ENCODE peak calls at places on chromosomes 7 and 10, in six cellular contexts. K, A, X, Y, V and M are unnamed samples.

GRCh38 chr10:89279449-89279869 is 22.4 kb upstream of the IFIT2 start:
- DNase-seq in K (no peak), Y (no peak), X (no peak), V (no peak), A (peak), M (no peak)

GRCh38 chr10:106278385-106278784 is 886.1 kb downstream of the SORCS1 start:
- DNase-seq in X (no peak), A (peak), K (no peak), Y (no peak), V (no peak), M (no peak)

GRCh38 chr7:36967387-36967786 is 243.1 kb upstream of the AOAH start:
- DNase-seq in A (peak), K (peak), Y (peak), X (peak), V (no peak), M (no peak)

GRCh38 chr10:24390746-24391145 is 181.8 kb downstream of the KIAA1217 start:
- DNase-seq in Y (no peak), X (no peak), A (no peak), V (no peak), K (no peak), M (no peak)

GRCh38 chr10:32054087-32054486 is 2.1 kb downstream of the KIF5B start:
- DNase-seq in K (peak), Y (no peak), A (peak), X (no peak), V (no peak), M (no peak)

GRCh38 chr10:97648557-97649404 is 8.3 kb downstream of the PI4K2A start:
- DNase-seq in A (peak), K (peak), Y (peak), X (no peak), V (no peak), M (peak)

GRCh38 chr7:27030393-27031001 is 65.3 kb downstream of the HOXA1 start:
- DNase-seq in Y (no peak), X (no peak), K (no peak), V (no peak), A (no peak), M (no peak)

GRCh38 chr7:142957723-142958122 is 4.4 kb downstream of the KEL start:
- DNase-seq in X (no peak), A (no peak), V (no peak), Y (no peak), K (no peak), M (no peak)

GRCh38 chr7:132398253-132398913 is 177.9 kb downstream of the PLXNA4 start:
- DNase-seq in Y (no peak), V (no peak), K (no peak), X (no peak), A (no peak), M (no peak)

GRCh38 chr10:133475821-133476640 is 22.3 kb downstream of the SCART1 start:
- DNase-seq in A (no peak), V (no peak), Y (no peak), X (no peak), K (no peak), M (no peak)

GRCh38 chr10:119274519-119275045 is 67.2 kb downstream of the GRK5 start:
- DNase-seq in A (no peak), V (no peak), K (no peak), X (no peak), Y (no peak), M (no peak)

GRCh38 chr7:32427769-32428291 is 62.4 kb downstream of the LSM5 start:
- DNase-seq in V (no peak), A (peak), K (peak), X (peak), Y (peak), M (peak)

GRCh38 chr7:108263364-108263951 is 133.3 kb upstream of the LAMB4 start:
- DNase-seq in A (no peak), V (no peak), X (no peak), Y (peak), K (no peak), M (no peak)

GRCh38 chr7:77685219-77685618 is 11.0 kb upstream of the RSBN1L start:
- DNase-seq in K (no peak), Y (no peak), X (no peak), A (peak), V (no peak), M (no peak)

GRCh38 chr10:30387646-30388243 is 38.7 kb upstream of the MTPAP start:
- DNase-seq in X (no peak), K (no peak), Y (no peak), V (no peak), A (peak), M (no peak)

GRCh38 chr10:29757551-29758297 is 123.0 kb upstream of the SVIL start:
- DNase-seq in X (no peak), V (no peak), A (peak), Y (no peak), K (no peak), M (no peak)

GRCh38 chr7:116342125-116342524 is 131.8 kb downstream of the TES start:
- DNase-seq in V (no peak), X (no peak), A (no peak), K (no peak), Y (no peak), M (no peak)

GRCh38 chr10:62852961-62853702 is 37.0 kb upstream of the EGR2 start:
- DNase-seq in K (no peak), X (no peak), V (peak), A (no peak), Y (no peak), M (no peak)

GRCh38 chr10:60820093-60820769 is 42.0 kb downstream of the CDK1 start:
- DNase-seq in K (no peak), Y (no peak), V (no peak), X (no peak), A (peak), M (peak)

GRCh38 chr7:33024189-33024757 is 38.3 kb downstream of the NT5C3A start:
- DNase-seq in V (no peak), X (no peak), A (no peak), Y (no peak), K (peak), M (no peak)

GRCh38 chr7:144102041-144102440 is 7.3 kb upstream of the OR2A2 start:
- DNase-seq in K (no peak), X (no peak), Y (no peak), A (no peak), V (no peak), M (no peak)

GRCh38 chr10:122163182-122164027 is 107.7 kb upstream of the BTBD16 start:
- DNase-seq in A (no peak), K (no peak), X (peak), Y (no peak), V (no peak), M (no peak)

GRCh38 chr7:77293046-77293445 is 93.4 kb upstream of the FGL2 start:
- DNase-seq in X (no peak), V (no peak), K (no peak), A (no peak), Y (no peak), M (no peak)

GRCh38 chr10:101643546-101643945 is 51.4 kb downstream of the FBXW4 start:
- DNase-seq in A (no peak), K (no peak), V (no peak), X (no peak), Y (no peak), M (no peak)

GRCh38 chr7:54705436-54705835 is 53.6 kb downstream of the SEC61G start:
- DNase-seq in Y (no peak), X (no peak), V (no peak), A (peak), K (no peak), M (no peak)

GRCh38 chr7:44646921-44647636 is 40.7 kb downstream of the OGDH start:
- DNase-seq in A (no peak), Y (no peak), V (no peak), K (no peak), X (no peak), M (no peak)

GRCh38 chr10:68185085-68185484 is 46.8 kb downstream of the ATOH7 start:
- DNase-seq in V (no peak), K (no peak), A (no peak), X (no peak), Y (no peak), M (no peak)
- TF ChIP-seq CTCF in V (no peak), K (no peak), A (no peak), X (no peak), Y (no peak), M (no peak)

GRCh38 chr10:80200259-80200658 is 5.1 kb downstream of the ANXA11 start:
- DNase-seq in V (no peak), K (no peak), X (no peak), A (no peak), Y (no peak), M (no peak)

GRCh38 chr10:80202934-80203834 is 2.2 kb downstream of the ANXA11 start:
- DNase-seq in A (peak), Y (peak), K (peak), X (no peak), V (peak), M (peak)

GRCh38 chr10:80201592-80202256 is 3.6 kb downstream of the ANXA11 start:
- DNase-seq in Y (peak), A (no peak), X (no peak), K (no peak), V (no peak), M (no peak)

GRCh38 chr10:80199828-80200227 is 5.5 kb downstream of the ANXA11 start:
- DNase-seq in X (no peak), Y (no peak), A (peak), K (no peak), V (no peak), M (no peak)

GRCh38 chr10:80200687-80201086 is 4.7 kb downstream of the ANXA11 start:
- DNase-seq in K (no peak), X (no peak), V (no peak), A (no peak), Y (no peak), M (no peak)
- H3K4me3 ChIP-seq in K (no peak), X (no peak), V (no peak), A (no peak), Y (peak), M (no peak)

DNA sequence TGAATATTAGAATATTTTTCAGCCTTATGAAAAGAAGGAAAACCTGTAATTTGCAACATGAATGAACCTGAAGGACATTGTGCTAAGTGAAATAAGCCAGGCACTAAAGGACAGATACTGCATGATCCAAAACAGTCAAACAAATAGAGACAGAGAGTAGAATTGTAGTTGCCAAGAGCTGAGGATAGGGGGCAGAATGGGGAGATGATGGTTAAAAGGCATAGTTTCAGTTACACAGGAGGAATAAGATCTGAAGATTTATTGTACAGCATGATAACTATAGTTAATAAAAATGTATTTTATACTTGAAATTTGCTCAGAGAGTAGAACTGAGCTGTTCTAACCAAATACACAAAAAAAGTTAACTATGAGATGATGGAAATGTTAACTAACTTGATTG is 149.0 kb upstream of the TMEM106B start:
- DNase-seq in A (peak), Y (no peak), X (no peak), K (no peak), V (no peak), M (no peak)
- TF ChIP-seq CTCF in A (peak), Y (no peak), X (peak), K (no peak), V (peak), M (peak)

GRCh38 chr7:195830-196128 is 3.4 kb downstream of the FAM20C start:
- DNase-seq in K (no peak), Y (no peak), X (no peak), V (no peak), A (no peak), M (no peak)
- H3K4me3 ChIP-seq in K (peak), Y (no peak), X (peak), V (no peak), A (peak), M (peak)

DNA sequence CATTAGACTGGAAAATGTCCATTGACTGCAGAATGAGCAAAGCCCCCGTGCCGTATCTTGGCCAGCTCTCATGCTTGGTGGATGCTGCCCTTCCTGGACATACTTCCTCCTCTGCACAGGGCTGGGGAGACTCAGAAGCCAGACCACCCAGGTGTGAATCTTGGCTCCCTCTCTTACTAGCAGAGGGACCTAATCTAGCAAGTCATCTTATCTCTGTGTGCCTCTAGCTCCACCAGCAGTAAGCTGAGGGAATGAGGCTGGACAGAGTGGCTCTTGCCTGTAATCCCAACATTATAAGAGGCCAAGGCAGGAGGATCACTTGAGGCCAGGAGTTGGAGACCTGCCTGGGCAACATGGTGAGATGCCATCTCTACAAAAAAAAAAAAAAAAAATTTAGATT is 173.8 kb upstream of the GHITM start:
- DNase-seq in V (no peak), K (no peak), Y (no peak), A (no peak), X (no peak), M (no peak)
- TF ChIP-seq CTCF in V (peak), K (no peak), Y (no peak), A (no peak), X (no peak), M (no peak)

GRCh38 chr7:38292442-38292841 is 19.0 kb upstream of the TARP start:
- DNase-seq in A (no peak), V (no peak), K (no peak), Y (no peak), X (no peak), M (no peak)
- H3K4me3 ChIP-seq in A (no peak), V (no peak), K (no peak), Y (no peak), X (no peak), M (no peak)